ENCODE peak calls at places on chromosomes 2 and 18, in ten cellular contexts. One of them, this sample, is unnamed.

GRCh38 chr2:206472094-206472493 is 28.8 kb downstream of the ADAM23 start:
- DNase-seq in stimulated activated CD4-positive, alpha-beta T cell treated with anti-CD3 and anti-CD28 coated beads, Interleukin-15, amount 100 ng/mL, for 24 hours: no peak
- DNase-seq in caudate nucleus: no peak
- DNase-seq in ureter: no peak
- DNase-seq in occipital lobe: no peak
- DNase-seq in nucleus accumbens: no peak
- DNase-seq in HFFc6: no peak
- DNase-seq in D341Med: no peak
- DNase-seq in erythroblast: no peak
- DNase-seq in stimulated activated CD8-positive, alpha-beta memory T cell treated with anti-CD3 and anti-CD28 coated beads, Interleukin-4, amount 100 ng/mL, for 4 hours: no peak
- DNase-seq in this sample: no peak

GRCh38 chr2:176830362-176830761 is 382.2 kb upstream of the HNRNPA3 start:
- DNase-seq in HFFc6: no peak
- DNase-seq in stimulated activated CD8-positive, alpha-beta memory T cell treated with anti-CD3 and anti-CD28 coated beads, Interleukin-4, amount 100 ng/mL, for 4 hours: no peak
- DNase-seq in occipital lobe: no peak
- DNase-seq in nucleus accumbens: no peak
- DNase-seq in caudate nucleus: no peak
- DNase-seq in stimulated activated CD4-positive, alpha-beta T cell treated with anti-CD3 and anti-CD28 coated beads, Interleukin-15, amount 100 ng/mL, for 24 hours: peak
- DNase-seq in ureter: no peak
- DNase-seq in D341Med: peak
- DNase-seq in erythroblast: no peak
- DNase-seq in this sample: no peak

GRCh38 chr18:58538604-58539386 is 90.1 kb downstream of the ALPK2 start:
- DNase-seq in nucleus accumbens: no peak
- DNase-seq in stimulated activated CD4-positive, alpha-beta T cell treated with anti-CD3 and anti-CD28 coated beads, Interleukin-15, amount 100 ng/mL, for 24 hours: no peak
- DNase-seq in erythroblast: no peak
- DNase-seq in ureter: no peak
- DNase-seq in occipital lobe: no peak
- DNase-seq in stimulated activated CD8-positive, alpha-beta memory T cell treated with anti-CD3 and anti-CD28 coated beads, Interleukin-4, amount 100 ng/mL, for 4 hours: no peak
- DNase-seq in D341Med: no peak
- DNase-seq in HFFc6: no peak
- DNase-seq in caudate nucleus: no peak
- DNase-seq in this sample: no peak

GRCh38 chr2:63463142-63463541 is 125.1 kb downstream of the WDPCP start:
- DNase-seq in erythroblast: no peak
- DNase-seq in stimulated activated CD4-positive, alpha-beta T cell treated with anti-CD3 and anti-CD28 coated beads, Interleukin-15, amount 100 ng/mL, for 24 hours: no peak
- DNase-seq in ureter: no peak
- DNase-seq in HFFc6: no peak
- DNase-seq in occipital lobe: no peak
- DNase-seq in caudate nucleus: no peak
- DNase-seq in D341Med: no peak
- DNase-seq in stimulated activated CD8-positive, alpha-beta memory T cell treated with anti-CD3 and anti-CD28 coated beads, Interleukin-4, amount 100 ng/mL, for 4 hours: no peak
- DNase-seq in nucleus accumbens: no peak
- DNase-seq in this sample: no peak

GRCh38 chr2:111175615-111176014 is 54.9 kb downstream of the BCL2L11 start:
- DNase-seq in nucleus accumbens: no peak
- DNase-seq in occipital lobe: no peak
- DNase-seq in stimulated activated CD4-positive, alpha-beta T cell treated with anti-CD3 and anti-CD28 coated beads, Interleukin-15, amount 100 ng/mL, for 24 hours: no peak
- DNase-seq in caudate nucleus: no peak
- DNase-seq in D341Med: no peak
- DNase-seq in erythroblast: no peak
- DNase-seq in HFFc6: no peak
- DNase-seq in stimulated activated CD8-positive, alpha-beta memory T cell treated with anti-CD3 and anti-CD28 coated beads, Interleukin-4, amount 100 ng/mL, for 4 hours: no peak
- DNase-seq in ureter: no peak
- DNase-seq in this sample: no peak

GRCh38 chr18:4734903-4735302 is 279.8 kb upstream of the DLGAP1 start:
- DNase-seq in occipital lobe: no peak
- DNase-seq in D341Med: no peak
- DNase-seq in stimulated activated CD8-positive, alpha-beta memory T cell treated with anti-CD3 and anti-CD28 coated beads, Interleukin-4, amount 100 ng/mL, for 4 hours: no peak
- DNase-seq in stimulated activated CD4-positive, alpha-beta T cell treated with anti-CD3 and anti-CD28 coated beads, Interleukin-15, amount 100 ng/mL, for 24 hours: no peak
- DNase-seq in ureter: no peak
- DNase-seq in nucleus accumbens: no peak
- DNase-seq in caudate nucleus: no peak
- DNase-seq in erythroblast: no peak
- DNase-seq in HFFc6: no peak
- DNase-seq in this sample: no peak

GRCh38 chr2:187527262-187527661 is 27.0 kb downstream of the TFPI start:
- DNase-seq in occipital lobe: no peak
- DNase-seq in D341Med: no peak
- DNase-seq in nucleus accumbens: no peak
- DNase-seq in HFFc6: no peak
- DNase-seq in erythroblast: no peak
- DNase-seq in stimulated activated CD8-positive, alpha-beta memory T cell treated with anti-CD3 and anti-CD28 coated beads, Interleukin-4, amount 100 ng/mL, for 4 hours: no peak
- DNase-seq in ureter: no peak
- DNase-seq in stimulated activated CD4-positive, alpha-beta T cell treated with anti-CD3 and anti-CD28 coated beads, Interleukin-15, amount 100 ng/mL, for 24 hours: no peak
- DNase-seq in caudate nucleus: no peak
- DNase-seq in this sample: no peak

GRCh38 chr2:149033716-149034115 is 4.8 kb upstream of the LYPD6B start:
- DNase-seq in stimulated activated CD4-positive, alpha-beta T cell treated with anti-CD3 and anti-CD28 coated beads, Interleukin-15, amount 100 ng/mL, for 24 hours: no peak
- DNase-seq in occipital lobe: no peak
- DNase-seq in HFFc6: no peak
- DNase-seq in ureter: no peak
- DNase-seq in nucleus accumbens: no peak
- DNase-seq in D341Med: no peak
- DNase-seq in erythroblast: no peak
- DNase-seq in caudate nucleus: no peak
- DNase-seq in stimulated activated CD8-positive, alpha-beta memory T cell treated with anti-CD3 and anti-CD28 coated beads, Interleukin-4, amount 100 ng/mL, for 4 hours: no peak
- DNase-seq in this sample: no peak

GRCh38 chr2:231905026-231905425 is 21.2 kb downstream of the NPPC start:
- DNase-seq in caudate nucleus: no peak
- DNase-seq in ureter: no peak
- DNase-seq in HFFc6: no peak
- DNase-seq in occipital lobe: no peak
- DNase-seq in erythroblast: no peak
- DNase-seq in stimulated activated CD4-positive, alpha-beta T cell treated with anti-CD3 and anti-CD28 coated beads, Interleukin-15, amount 100 ng/mL, for 24 hours: no peak
- DNase-seq in nucleus accumbens: no peak
- DNase-seq in stimulated activated CD8-positive, alpha-beta memory T cell treated with anti-CD3 and anti-CD28 coated beads, Interleukin-4, amount 100 ng/mL, for 4 hours: no peak
- DNase-seq in D341Med: peak
- DNase-seq in this sample: no peak

GRCh38 chr2:240704651-240705050 is 13.0 kb downstream of the AQP12A start:
- DNase-seq in ureter: no peak
- DNase-seq in stimulated activated CD4-positive, alpha-beta T cell treated with anti-CD3 and anti-CD28 coated beads, Interleukin-15, amount 100 ng/mL, for 24 hours: peak
- DNase-seq in erythroblast: no peak
- DNase-seq in caudate nucleus: no peak
- DNase-seq in D341Med: no peak
- DNase-seq in stimulated activated CD8-positive, alpha-beta memory T cell treated with anti-CD3 and anti-CD28 coated beads, Interleukin-4, amount 100 ng/mL, for 4 hours: no peak
- DNase-seq in nucleus accumbens: no peak
- DNase-seq in HFFc6: no peak
- DNase-seq in occipital lobe: no peak
- DNase-seq in this sample: peak

GRCh38 chr2:42274872-42275271 is 86.1 kb downstream of the COX7A2L start:
- DNase-seq in HFFc6: no peak
- DNase-seq in stimulated activated CD8-positive, alpha-beta memory T cell treated with anti-CD3 and anti-CD28 coated beads, Interleukin-4, amount 100 ng/mL, for 4 hours: no peak
- DNase-seq in occipital lobe: no peak
- DNase-seq in erythroblast: no peak
- DNase-seq in ureter: no peak
- DNase-seq in caudate nucleus: no peak
- DNase-seq in D341Med: no peak
- DNase-seq in nucleus accumbens: no peak
- DNase-seq in stimulated activated CD4-positive, alpha-beta T cell treated with anti-CD3 and anti-CD28 coated beads, Interleukin-15, amount 100 ng/mL, for 24 hours: no peak
- DNase-seq in this sample: no peak

GRCh38 chr2:69163109-69163508 is 150.1 kb downstream of the ANTXR1 start:
- DNase-seq in D341Med: no peak
- DNase-seq in HFFc6: peak
- DNase-seq in stimulated activated CD8-positive, alpha-beta memory T cell treated with anti-CD3 and anti-CD28 coated beads, Interleukin-4, amount 100 ng/mL, for 4 hours: no peak
- DNase-seq in nucleus accumbens: no peak
- DNase-seq in ureter: no peak
- DNase-seq in erythroblast: peak
- DNase-seq in caudate nucleus: no peak
- DNase-seq in stimulated activated CD4-positive, alpha-beta T cell treated with anti-CD3 and anti-CD28 coated beads, Interleukin-15, amount 100 ng/mL, for 24 hours: no peak
- DNase-seq in occipital lobe: no peak
- DNase-seq in this sample: no peak

GRCh38 chr18:79397830-79398761 is 2.4 kb downstream of the NFATC1 start:
- DNase-seq in D341Med: no peak
- DNase-seq in stimulated activated CD4-positive, alpha-beta T cell treated with anti-CD3 and anti-CD28 coated beads, Interleukin-15, amount 100 ng/mL, for 24 hours: no peak
- DNase-seq in erythroblast: no peak
- DNase-seq in occipital lobe: no peak
- DNase-seq in stimulated activated CD8-positive, alpha-beta memory T cell treated with anti-CD3 and anti-CD28 coated beads, Interleukin-4, amount 100 ng/mL, for 4 hours: no peak
- DNase-seq in nucleus accumbens: no peak
- DNase-seq in HFFc6: no peak
- DNase-seq in ureter: no peak
- DNase-seq in caudate nucleus: no peak
- DNase-seq in this sample: no peak

GRCh38 chr2:188970201-188970600 is 4.0 kb upstream of the COL3A1 start:
- DNase-seq in nucleus accumbens: no peak
- DNase-seq in stimulated activated CD4-positive, alpha-beta T cell treated with anti-CD3 and anti-CD28 coated beads, Interleukin-15, amount 100 ng/mL, for 24 hours: no peak
- DNase-seq in ureter: no peak
- DNase-seq in stimulated activated CD8-positive, alpha-beta memory T cell treated with anti-CD3 and anti-CD28 coated beads, Interleukin-4, amount 100 ng/mL, for 4 hours: no peak
- DNase-seq in HFFc6: no peak
- DNase-seq in D341Med: no peak
- DNase-seq in caudate nucleus: no peak
- DNase-seq in erythroblast: no peak
- DNase-seq in occipital lobe: no peak
- DNase-seq in this sample: no peak